ENCODE peak calls at places on chromosomes 3 and 15, in eight cellular contexts. V is DND-41; N is GM20000; T is stimulated activated effector memory CD8-positive, alpha-beta T cell treated with anti-CD3 and anti-CD28 coated beads, Interleukin-12 subunit alpha, Interleukin-12 subunit beta, amount 100 ng/mL, for 72 hours; R is mesothelial cell of epicardium; S is astrocyte of the cerebellum; Y is tibial artery; X is foreskin fibroblast. E is an unnamed sample.

GRCh38 chr3:8482960-8483665 is 18.5 kb upstream of the LMCD1 start:
- DNase-seq in N (no peak), V (no peak), R (no peak), T (no peak), Y (peak), S (peak), X (peak), E (peak)

GRCh38 chr3:46545695-46546630 is 20.1 kb downstream of the LRRC2 start:
- DNase-seq in S (no peak), T (peak), X (no peak), Y (no peak), R (no peak), N (no peak), V (peak), E (no peak)

GRCh38 chr15:29216955-29217354 is 52.7 kb downstream of the NSMCE3 start:
- DNase-seq in T (no peak), V (no peak), N (no peak), S (no peak), X (no peak), R (no peak), Y (no peak), E (no peak)

GRCh38 chr15:73686781-73687256 is 2.6 kb downstream of the CD276 start:
- DNase-seq in T (no peak), X (peak), R (no peak), Y (peak), S (peak), N (no peak), V (no peak), E (no peak)

GRCh38 chr3:4736284-4736861 is 242.9 kb upstream of the BHLHE40 start:
- DNase-seq in X (no peak), T (no peak), S (no peak), N (no peak), Y (no peak), R (no peak), V (peak), E (no peak)

GRCh38 chr3:194058189-194058571 is 77.8 kb upstream of the HES1 start:
- DNase-seq in V (no peak), X (peak), N (peak), Y (peak), R (no peak), T (no peak), S (peak), E (no peak)

GRCh38 chr3:98553751-98554150 is 22.0 kb downstream of the GPR15 start:
- DNase-seq in Y (no peak), V (no peak), S (no peak), T (no peak), R (no peak), N (no peak), X (no peak), E (no peak)

GRCh38 chr15:101309436-101310162 is 14.6 kb upstream of the SNRPA1 start:
- DNase-seq in R (no peak), S (no peak), Y (no peak), T (no peak), N (no peak), X (no peak), V (no peak), E (peak)

GRCh38 chr15:62622775-62623174 is 419.8 kb upstream of the TPM1 start:
- DNase-seq in S (no peak), X (no peak), Y (no peak), V (no peak), N (no peak), T (no peak), R (no peak), E (no peak)

GRCh38 chr3:161253711-161254110 is 32.6 kb downstream of the NMD3 start:
- DNase-seq in R (no peak), T (no peak), S (no peak), V (no peak), Y (no peak), N (no peak), X (no peak), E (no peak)

GRCh38 chr3:23959147-23959900 is 14.2 kb downstream of the NR1D2 start:
- DNase-seq in S (peak), X (peak), V (no peak), T (no peak), R (no peak), Y (no peak), N (no peak), E (no peak)

GRCh38 chr3:181756645-181757044 is 44.9 kb downstream of the SOX2 start:
- DNase-seq in V (no peak), T (no peak), X (no peak), R (no peak), S (no peak), Y (no peak), N (no peak), E (no peak)